ENCODE peak calls at places on chromosomes 1 and 21, in nine cellular contexts. X is AG09309, O is GM06990, N is GM10248, W is heart left ventricle, G is cardiac muscle cell, T is colonic mucosa, M is K562, P is GM12865. L is an unnamed sample.
A peak's percentile ranks its signal among the peaks of the same experiment; 100 is the strongest.

GRCh38 chr1:109547412-109548320 is 749 bp upstream of the GNAI3 start:
- DNase-seq in W (no peak), O (peak; percentile 32), N (peak; percentile 12), M (peak; percentile 42), X (no peak), T (peak; percentile 52), P (peak; percentile 44), G (no peak), L (peak; percentile 31)

GRCh38 chr1:194568610-194569009 is 1382.2 kb upstream of the B3GALT2 start:
- DNase-seq in W (no peak), X (no peak), M (no peak), T (no peak), P (no peak), G (peak; percentile 25), O (no peak), N (no peak), L (no peak)

GRCh38 chr1:248820041-248820585 is 5.6 kb downstream of the SH3BP5L start:
- DNase-seq in M (peak; percentile 5), W (no peak), G (no peak), P (no peak), O (no peak), T (peak; percentile 12), X (no peak), N (no peak), L (no peak)

GRCh38 chr1:212566522-212567479 is 41.8 kb upstream of the ATF3 start:
- DNase-seq in P (peak; percentile 94), M (peak; percentile 74), W (no peak), O (peak; percentile 75), X (no peak), T (peak; percentile 60), G (no peak), N (peak; percentile 88), L (peak; percentile 95)

GRCh38 chr1:41578712-41579335 is 94.3 kb upstream of the EDN2 start:
- DNase-seq in O (no peak), G (peak; percentile 25), P (no peak), T (no peak), N (no peak), X (no peak), W (no peak), M (peak; percentile 44), L (peak; percentile 24)

GRCh38 chr21:33940164-33940563 is 24.6 kb upstream of the ATP5PO start:
- DNase-seq in X (no peak), N (no peak), T (no peak), G (no peak), W (no peak), O (no peak), M (no peak), P (no peak), L (no peak)

GRCh38 chr1:230263573-230264195 is 162.4 kb downstream of the PGBD5 start:
- DNase-seq in X (no peak), O (no peak), T (no peak), P (no peak), W (no peak), M (no peak), N (no peak), G (peak; percentile 87), L (no peak)

GRCh38 chr1:238653693-238654321 is 732.6 kb upstream of the CHRM3 start:
- DNase-seq in X (no peak), P (no peak), N (no peak), T (no peak), G (no peak), O (no peak), M (no peak), W (no peak), L (peak; percentile 4)

GRCh38 chr1:13864760-13865159 is 164.8 kb downstream of the PRDM2 start:
- DNase-seq in P (no peak), G (no peak), W (no peak), T (no peak), M (no peak), O (no peak), X (no peak), N (no peak), L (no peak)

GRCh38 chr21:34796518-34797201 is 127.9 kb downstream of the CLIC6 start:
- DNase-seq in G (peak; percentile 43), W (no peak), M (no peak), N (no peak), P (no peak), X (no peak), T (peak; percentile 49), O (no peak), L (peak; percentile 64)

GRCh38 chr1:107750364-107750959 is 214.5 kb downstream of the VAV3 start:
- DNase-seq in G (peak; percentile 83), P (peak; percentile 70), M (peak; percentile 49), X (peak; percentile 52), W (no peak), N (peak; percentile 21), T (peak; percentile 82), O (no peak), L (peak; percentile 75)

GRCh38 chr1:94646786-94647555 is 105.4 kb upstream of the F3 start:
- DNase-seq in O (no peak), T (no peak), N (no peak), X (no peak), M (no peak), P (no peak), G (no peak), W (no peak), L (peak; percentile 83)

GRCh38 chr1:228349701-228350171 is 56.9 kb downstream of the TRIM11 start:
- DNase-seq in G (no peak), P (no peak), X (no peak), T (no peak), M (no peak), O (no peak), N (no peak), W (peak; percentile 51), L (no peak)

GRCh38 chr21:31011412-31011811 is 26.9 kb downstream of the KRTAP19-8 start:
- DNase-seq in M (no peak), G (no peak), P (peak; percentile 23), O (no peak), W (no peak), X (no peak), T (no peak), N (no peak), L (no peak)

GRCh38 chr1:224684920-224685547 is 68.9 kb downstream of the CNIH3 start:
- DNase-seq in W (no peak), X (no peak), G (peak; percentile 68), P (no peak), M (no peak), O (no peak), T (no peak), N (no peak), L (no peak)

GRCh38 chr1:182460550-182460951 is 10.6 kb downstream of the RGSL1 start:
- DNase-seq in G (no peak), N (no peak), T (no peak), X (peak; percentile 10), O (no peak), P (no peak), W (no peak), M (no peak), L (peak; percentile 8)

GRCh38 chr21:14306143-14306907 is 76.6 kb downstream of the HSPA13 start:
- DNase-seq in G (no peak), P (peak; percentile 8), M (no peak), X (no peak), W (no peak), T (no peak), N (no peak), O (no peak), L (peak; percentile 31)
- TF ChIP-seq CTCF in G (peak; percentile 11), P (no peak), M (peak; percentile 62), X (no peak), W (peak; percentile 27), T (no peak), N (peak; percentile 10), O (no peak), L (no peak)

DNA sequence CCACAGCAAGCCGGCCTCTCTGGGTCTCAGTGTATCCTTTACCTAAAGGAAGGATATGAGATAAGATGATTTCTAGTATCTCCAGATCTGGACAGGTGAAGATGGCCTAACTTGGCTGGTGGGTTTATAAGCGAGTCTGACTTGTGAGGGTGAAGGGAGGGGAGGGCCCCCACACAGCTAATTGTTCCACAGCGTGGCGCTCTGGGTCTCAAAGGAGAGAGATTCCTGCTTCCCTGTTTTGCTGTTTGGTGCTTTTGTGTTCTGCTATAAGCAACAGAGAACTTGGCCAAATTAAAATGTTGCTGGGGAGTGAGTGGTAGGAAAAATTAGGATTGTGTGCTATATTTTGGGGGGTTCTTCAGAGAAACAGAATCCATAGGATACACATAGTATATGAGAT is 28.9 kb upstream of the NLRP3 start:
- DNase-seq in X (no peak), T (no peak), N (no peak), O (no peak), W (no peak), M (no peak), P (no peak), G (no peak), L (no peak)
- TF ChIP-seq CTCF in X (no peak), T (no peak), N (no peak), O (no peak), W (no peak), M (peak; percentile 15), P (no peak), G (no peak), L (no peak)

GRCh38 chr1:207993477-207994445 is 82.8 kb upstream of the CD34 start:
- DNase-seq in N (no peak), X (no peak), W (no peak), T (no peak), P (peak; percentile 10), G (peak; percentile 25), M (peak; percentile 48), O (no peak), L (no peak)
- TF ChIP-seq CTCF in N (peak; percentile 35), X (peak; percentile 58), W (no peak), T (no peak), P (peak; percentile 47), G (peak; percentile 48), M (peak; percentile 74), O (peak; percentile 38), L (no peak)

DNA sequence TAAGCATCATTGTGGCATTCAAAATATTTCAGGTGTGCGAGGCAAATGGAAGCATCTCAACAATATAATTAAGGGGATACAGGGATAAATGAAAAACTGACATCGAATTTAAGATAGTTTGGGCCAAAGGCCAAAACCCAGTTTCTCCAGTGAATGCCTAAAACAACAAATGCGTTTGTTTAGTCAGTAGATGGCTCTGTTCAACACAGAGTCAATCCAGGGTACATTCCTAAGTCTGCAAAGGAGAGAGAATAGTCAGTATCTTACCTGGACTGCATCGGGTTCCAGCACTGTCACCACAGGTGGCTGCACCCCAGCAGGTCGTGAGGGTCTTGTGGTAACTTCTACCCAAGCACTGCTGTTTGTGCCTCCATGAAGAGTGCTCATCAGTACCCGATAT is 321.1 kb downstream of the KCTD3 start:
- DNase-seq in T (no peak), G (no peak), W (no peak), M (no peak), X (no peak), N (no peak), O (no peak), P (peak; percentile 19), L (peak; percentile 2)
- TF ChIP-seq CTCF in T (no peak), G (no peak), W (no peak), M (no peak), X (peak; percentile 3), N (no peak), O (peak; percentile 5), P (peak; percentile 10), L (no peak)

DNA sequence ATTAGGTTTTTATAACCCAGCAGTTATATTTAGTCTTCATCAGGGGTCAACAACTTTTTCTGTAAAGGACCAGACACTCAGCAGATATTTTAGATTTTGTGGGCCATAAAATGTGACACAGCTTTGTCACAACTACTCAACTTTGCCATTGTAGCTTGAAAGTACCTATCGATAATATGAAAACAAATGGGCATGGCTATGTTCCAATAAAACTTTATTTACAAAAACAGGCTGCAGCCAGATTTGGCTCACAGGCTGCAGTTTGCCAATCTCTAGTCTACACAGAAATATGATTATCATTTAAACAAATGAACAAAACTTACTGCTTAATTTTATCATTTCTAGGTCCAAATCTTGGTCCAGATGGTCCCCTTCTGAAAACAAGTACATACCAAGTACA is 23.0 kb downstream of the VAMP4 start:
- DNase-seq in T (no peak), X (no peak), N (no peak), M (no peak), G (no peak), O (no peak), P (no peak), W (no peak), L (no peak)
- TF ChIP-seq CTCF in T (no peak), X (no peak), N (no peak), M (no peak), G (no peak), O (no peak), P (no peak), W (no peak), L (no peak)